ENCODE peak calls at places on chromosomes 12 and 14, in six cellular contexts. I is right lobe of liver, D is heart right ventricle, H is testis, Y is uterus, Q is transverse colon. B is an unnamed sample.

GRCh38 chr14:53113992-53114391 is 39.1 kb downstream of the DDHD1 start:
- DNase-seq in I (no peak), D (no peak), H (no peak), Y (no peak), Q (no peak), B (no peak)

GRCh38 chr12:115135800-115136211 is 451.8 kb upstream of the TBX3 start:
- DNase-seq in I (peak; percentile 83), D (peak; percentile 70), H (peak; percentile 30), Y (peak; percentile 15), Q (peak; percentile 23), B (peak; percentile 25)

GRCh38 chr12:55681142-55682077 is 26.3 kb downstream of the ITGA7 start:
- DNase-seq in I (peak; percentile 87), D (peak; percentile 65), H (peak; percentile 67), Y (peak; percentile 45), Q (peak; percentile 85), B (peak; percentile 25)

GRCh38 chr14:95318870-95319311 is 817 bp downstream of the CLMN start:
- DNase-seq in I (no peak), D (no peak), H (peak; percentile 28), Y (no peak), Q (no peak), B (no peak)

GRCh38 chr14:94044476-94045091 is 18.4 kb downstream of the OTUB2 start:
- DNase-seq in I (no peak), D (no peak), H (no peak), Y (no peak), Q (peak; percentile 2), B (no peak)

GRCh38 chr14:94540031-94540794 is 21.0 kb upstream of the SERPINA4 start:
- DNase-seq in I (no peak), D (no peak), H (peak; percentile 30), Y (no peak), Q (no peak), B (peak; percentile 51)

GRCh38 chr14:99560946-99561683 is 42.9 kb downstream of the CCDC85C start:
- DNase-seq in I (peak; percentile 87), D (no peak), H (peak; percentile 65), Y (no peak), Q (no peak), B (no peak)

GRCh38 chr12:101909646-101910045 is 32.3 kb downstream of the DRAM1 start:
- DNase-seq in I (no peak), D (no peak), H (no peak), Y (no peak), Q (no peak), B (no peak)

GRCh38 chr14:21723431-21724045 is 49.9 kb upstream of the OR4E1 start:
- DNase-seq in I (no peak), D (no peak), H (peak; percentile 67), Y (no peak), Q (peak; percentile 17), B (no peak)

GRCh38 chr14:50001146-50001998 is 108.5 kb downstream of the ARF6 start:
- DNase-seq in I (peak; percentile 58), D (no peak), H (peak; percentile 77), Y (peak; percentile 35), Q (peak; percentile 78), B (peak; percentile 85)

GRCh38 chr12:53561590-53561953 is 54.3 kb upstream of the NPFF start:
- DNase-seq in I (no peak), D (no peak), H (no peak), Y (no peak), Q (no peak), B (peak; percentile 67)

GRCh38 chr12:125533434-125534029 is 468.3 kb downstream of the AACS start:
- DNase-seq in I (peak; percentile 58), D (peak; percentile 5), H (peak; percentile 73), Y (no peak), Q (peak; percentile 25), B (no peak)

GRCh38 chr12:19894049-19894448 is 454.8 kb downstream of the AEBP2 start:
- DNase-seq in I (no peak), D (no peak), H (no peak), Y (no peak), Q (no peak), B (no peak)

GRCh38 chr14:90499908-90500664 is 103.3 kb downstream of the CALM1 start:
- DNase-seq in I (no peak), D (no peak), H (no peak), Y (no peak), Q (no peak), B (no peak)

GRCh38 chr14:75960219-75960618 is 21.6 kb downstream of the TGFB3 start:
- DNase-seq in I (no peak), D (no peak), H (no peak), Y (no peak), Q (no peak), B (no peak)

GRCh38 chr12:49287876-49288275 is 7.1 kb upstream of the PRPH start:
- DNase-seq in I (no peak), D (no peak), H (no peak), Y (no peak), Q (no peak), B (no peak)

GRCh38 chr12:113577464-113578121 is 105.9 kb upstream of the LHX5 start:
- DNase-seq in I (no peak), D (no peak), H (no peak), Y (no peak), Q (no peak), B (no peak)

GRCh38 chr12:7433276-7433822 is 10.6 kb downstream of the CD163L1 start:
- DNase-seq in I (no peak), D (no peak), H (no peak), Y (no peak), Q (no peak), B (peak; percentile 79)

GRCh38 chr14:101808020-101808641 is 46.6 kb downstream of the PPP2R5C start:
- DNase-seq in I (no peak), D (no peak), H (peak; percentile 52), Y (no peak), Q (no peak), B (no peak)

GRCh38 chr12:132323171-132324010 is 6.0 kb downstream of the GALNT9 start:
- DNase-seq in I (no peak), D (no peak), H (no peak), Y (no peak), Q (no peak), B (no peak)

GRCh38 chr12:100554608-100555077 is 18.8 kb upstream of the GAS2L3 start:
- DNase-seq in I (no peak), D (peak; percentile 73), H (no peak), Y (no peak), Q (no peak), B (peak; percentile 90)

GRCh38 chr14:58315606-58316005 is 17.3 kb downstream of the ARID4A start:
- DNase-seq in I (no peak), D (no peak), H (no peak), Y (no peak), Q (no peak), B (no peak)

GRCh38 chr12:32444895-32445294 is 45.5 kb downstream of the FGD4 start:
- DNase-seq in I (no peak), D (no peak), H (no peak), Y (no peak), Q (no peak), B (peak; percentile 80)

GRCh38 chr14:65096323-65097089 is 5.8 kb downstream of the MAX start:
- DNase-seq in I (no peak), D (no peak), H (no peak), Y (no peak), Q (no peak), B (peak; percentile 31)

GRCh38 chr12:57090456-57090855 is 1.5 kb downstream of the NAB2 start:
- DNase-seq in I (no peak), D (no peak), H (no peak), Y (no peak), Q (no peak), B (no peak)
- H3K4me3 ChIP-seq in I (peak overlapping the region; percentile 93), D (peak overlapping the region; percentile 87), H (peak overlapping the region; percentile 80), Y (peak overlapping the region; percentile 73), Q (peak overlapping the region; percentile 52), B (peak overlapping the region; percentile 96)

DNA sequence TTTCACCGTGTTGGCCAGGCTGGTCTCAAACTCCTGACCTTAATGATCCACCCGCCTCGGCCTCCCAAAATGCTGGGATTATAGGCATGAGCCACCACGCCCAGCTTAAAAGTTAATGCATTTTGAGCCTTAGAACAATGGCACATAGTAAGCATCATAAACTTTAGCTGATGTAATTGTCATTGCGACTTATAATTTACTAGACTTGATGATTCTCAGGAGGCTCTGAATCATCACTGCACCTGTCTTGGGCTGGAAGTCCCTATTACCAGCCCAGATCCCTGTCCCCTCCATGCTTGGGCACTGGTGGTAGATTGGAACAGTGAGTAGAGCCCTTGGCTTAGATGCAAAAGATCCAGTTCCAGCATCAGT is 26.1 kb downstream of the KMT5A start:
- DNase-seq in I (no peak), D (no peak), H (no peak), Y (no peak), Q (no peak), B (no peak)
- H3K36me3 ChIP-seq in I (peaks cover 31% of the 10 kb centered on the region), D (peaks cover 79% of the 10 kb centered on the region), H (no peaks in the 10 kb centered on the region), Y (no peaks in the 10 kb centered on the region), Q (peaks cover 24% of the 10 kb centered on the region), B (peaks cover 29% of the 10 kb centered on the region)

DNA sequence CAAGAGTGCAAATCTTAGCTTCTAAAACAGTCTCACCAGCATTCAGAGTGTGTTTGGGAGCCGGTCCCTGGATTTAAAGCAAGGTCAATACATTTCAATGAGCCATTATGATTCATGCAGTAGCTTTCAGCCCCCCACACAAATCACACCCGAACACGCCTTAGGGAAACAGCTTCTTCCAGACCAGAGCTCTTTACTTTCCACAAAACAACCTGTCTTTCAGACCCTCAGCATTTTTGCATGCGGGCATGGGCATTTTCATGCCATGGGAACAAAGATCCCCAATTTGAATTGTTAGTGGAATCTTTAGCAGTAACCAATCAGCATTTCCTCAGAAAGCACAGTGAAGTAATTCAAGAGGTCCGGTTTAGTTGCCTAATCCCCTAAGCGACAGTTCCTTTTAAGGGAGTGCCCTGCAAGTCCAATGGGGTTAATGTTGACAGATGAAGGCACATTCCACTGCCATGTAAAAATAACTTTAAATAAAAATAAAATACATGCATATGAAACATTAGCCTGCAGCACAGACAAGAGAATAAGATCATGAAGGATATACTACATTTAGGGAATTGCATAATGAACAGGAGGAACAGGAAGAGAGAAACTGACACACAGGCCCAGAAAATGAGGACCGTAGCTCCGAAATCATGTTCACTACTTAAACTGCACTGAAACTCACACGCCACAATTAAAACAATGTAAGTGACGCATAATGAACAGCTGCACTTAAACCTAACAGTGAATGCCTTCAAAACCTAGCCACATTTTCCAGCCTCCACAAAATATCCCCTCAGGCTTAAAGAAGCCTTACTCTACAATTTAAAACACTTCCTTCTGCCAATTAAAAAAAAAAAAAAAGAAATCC is 4.0 kb downstream of the VPS37B start:
- DNase-seq in I (no peak), D (no peak), H (no peak), Y (no peak), Q (no peak), B (peak; percentile 44)
- H3K4me3 ChIP-seq in I (no peak overlapping the region), D (no peak overlapping the region), H (no peak overlapping the region), Y (no peak overlapping the region), Q (no peak overlapping the region), B (peak overlapping the region; percentile 6)

DNA sequence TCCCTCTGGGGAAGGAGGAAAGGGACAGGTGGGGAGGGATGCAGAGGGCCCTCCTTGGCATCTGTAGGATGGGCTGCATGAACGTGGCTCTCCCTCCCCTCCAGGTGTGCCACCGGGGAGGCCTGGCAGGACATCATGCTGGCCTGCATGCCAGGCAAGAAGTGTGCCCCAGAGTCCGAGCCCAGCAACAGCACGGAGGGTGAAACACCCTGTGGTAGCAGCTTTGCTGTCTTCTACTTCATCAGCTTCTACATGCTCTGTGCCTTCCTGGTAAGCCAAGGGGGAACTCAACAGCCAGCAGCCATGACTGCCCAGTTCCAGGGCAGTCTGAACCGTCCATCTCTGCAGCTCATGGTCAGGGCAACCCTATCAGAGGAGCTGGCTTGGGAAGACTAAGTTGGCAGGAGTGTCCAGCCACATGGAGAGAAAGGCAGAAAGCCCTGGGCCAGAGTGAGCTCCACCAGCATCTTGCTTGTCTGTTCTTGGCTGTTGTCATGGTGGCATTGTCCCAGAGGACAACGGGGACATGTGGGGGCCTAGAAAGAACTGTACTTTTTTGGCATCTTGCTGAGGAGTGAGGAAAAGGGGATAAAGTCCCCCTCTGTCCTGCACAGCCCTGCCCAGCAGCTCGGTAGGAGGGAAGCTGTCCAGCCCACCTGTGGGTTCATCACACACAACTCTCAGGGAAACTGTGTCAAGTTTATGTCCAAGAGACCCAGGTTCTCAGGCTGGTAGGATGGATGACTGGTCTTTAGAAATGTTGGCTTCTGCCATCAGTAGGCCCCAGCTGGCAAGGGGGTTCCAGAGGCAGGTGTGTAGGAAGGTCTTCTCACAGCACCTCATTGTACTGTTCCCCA is 129.8 kb upstream of the FKBP4 start:
- DNase-seq in I (no peak), D (no peak), H (no peak), Y (no peak), Q (no peak), B (no peak)
- H3K36me3 ChIP-seq in I (no peaks in the 10 kb centered on the region), D (peaks cover 98% of the 10 kb centered on the region), H (no peaks in the 10 kb centered on the region), Y (no peaks in the 10 kb centered on the region), Q (no peaks in the 10 kb centered on the region), B (no peaks in the 10 kb centered on the region)

B was measured in brain microvascular endothelial cell.